ENCODE peak calls at places on chromosomes 1 and 21, in five cellular contexts. One of them, this sample, is unnamed.

GRCh38 chr1:156897078-156897825 is 3.7 kb downstream of the PEAR1 start:
- DNase-seq in K562: no peak
- DNase-seq in HepG2: no peak
- DNase-seq in H1: no peak
- DNase-seq in GM12878: no peak
- DNase-seq in this sample: no peak

GRCh38 chr1:183163311-183163710 is 22.8 kb upstream of the LAMC2 start:
- DNase-seq in K562: no peak
- DNase-seq in HepG2: no peak
- DNase-seq in H1: no peak
- DNase-seq in GM12878: no peak
- DNase-seq in this sample: no peak

GRCh38 chr1:81430236-81430635 is 370.5 kb upstream of the ADGRL2 start:
- DNase-seq in K562: no peak
- DNase-seq in HepG2: no peak
- DNase-seq in H1: no peak
- DNase-seq in GM12878: no peak
- DNase-seq in this sample: no peak

GRCh38 chr1:233614743-233615521 is 1.0 kb downstream of the KCNK1 start:
- DNase-seq in K562: no peak
- DNase-seq in HepG2: no peak
- DNase-seq in H1: no peak
- DNase-seq in GM12878: no peak
- DNase-seq in this sample: peak; percentile 37

GRCh38 chr1:246690100-246690499 is 34.1 kb upstream of the SCCPDH start:
- DNase-seq in K562: no peak
- DNase-seq in HepG2: no peak
- DNase-seq in H1: no peak
- DNase-seq in GM12878: no peak
- DNase-seq in this sample: no peak

GRCh38 chr1:208931936-208932335 is 651.6 kb upstream of the CAMK1G start:
- DNase-seq in K562: no peak
- DNase-seq in HepG2: no peak
- DNase-seq in H1: no peak
- DNase-seq in GM12878: no peak
- DNase-seq in this sample: no peak

GRCh38 chr21:33101300-33102005 is 31.5 kb downstream of the OLIG1 start:
- DNase-seq in K562: no peak
- DNase-seq in HepG2: no peak
- DNase-seq in H1: no peak
- DNase-seq in GM12878: no peak
- DNase-seq in this sample: peak; percentile 39

GRCh38 chr1:117150316-117150715 is 28.8 kb upstream of the TRIM45 start:
- DNase-seq in K562: no peak
- DNase-seq in HepG2: no peak
- DNase-seq in H1: no peak
- DNase-seq in GM12878: no peak
- DNase-seq in this sample: no peak

GRCh38 chr1:205538211-205538840 is 33.9 kb downstream of the CDK18 start:
- DNase-seq in K562: no peak
- DNase-seq in HepG2: no peak
- DNase-seq in H1: no peak
- DNase-seq in GM12878: no peak
- DNase-seq in this sample: peak; percentile 38

GRCh38 chr1:109630081-109630880 is 10.6 kb downstream of the AMPD2 start:
- DNase-seq in K562: peak; percentile 76
- DNase-seq in HepG2: no peak
- DNase-seq in H1: no peak
- DNase-seq in GM12878: no peak
- DNase-seq in this sample: peak; percentile 66

GRCh38 chr1:1006305-1007159 is 6.6 kb upstream of the HES4 start:
- DNase-seq in K562: peak; percentile 22
- DNase-seq in HepG2: peak; percentile 94
- DNase-seq in H1: no peak
- DNase-seq in GM12878: no peak
- DNase-seq in this sample: no peak

GRCh38 chr1:25805863-25806225 is 5.9 kb downstream of the SELENON start:
- DNase-seq in K562: no peak
- DNase-seq in HepG2: no peak
- DNase-seq in H1: no peak
- DNase-seq in GM12878: no peak
- DNase-seq in this sample: no peak

GRCh38 chr1:47703161-47703825 is 265.4 kb downstream of the FOXD2 start:
- DNase-seq in K562: no peak
- DNase-seq in HepG2: no peak
- DNase-seq in H1: no peak
- DNase-seq in GM12878: no peak
- DNase-seq in this sample: no peak

GRCh38 chr1:85343213-85343611 is 66.8 kb upstream of the BCL10 start:
- DNase-seq in K562: no peak
- DNase-seq in HepG2: no peak
- DNase-seq in H1: no peak
- DNase-seq in GM12878: no peak
- DNase-seq in this sample: no peak
- TF ChIP-seq CREB1 in K562: no peak
- TF ChIP-seq CREB1 in HepG2: no peak
- TF ChIP-seq CREB1 in H1: no peak
- TF ChIP-seq CREB1 in GM12878: no peak
- TF ChIP-seq CREB1 in this sample: no peak

DNA sequence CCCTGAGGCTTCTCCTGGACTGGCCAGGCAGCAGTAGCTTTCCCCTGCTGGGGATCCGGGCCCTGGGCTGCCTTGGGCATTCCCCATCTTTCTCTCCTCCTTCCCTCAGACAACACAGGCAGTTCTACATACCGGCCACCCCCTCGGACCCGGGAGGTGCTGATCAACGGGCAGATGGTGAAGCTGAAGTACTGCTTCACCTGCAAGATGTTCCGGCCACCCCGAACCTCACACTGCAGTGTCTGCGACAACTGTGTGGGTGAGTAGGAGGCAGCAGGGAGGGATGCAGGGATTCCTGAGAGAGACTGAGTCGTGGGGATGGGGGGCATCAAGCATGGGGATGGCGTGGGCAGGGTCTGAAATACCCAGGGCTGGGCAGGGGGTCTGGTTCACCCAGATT is 14.4 kb upstream of the SFN start:
- DNase-seq in K562: no peak
- DNase-seq in HepG2: no peak
- DNase-seq in H1: no peak
- DNase-seq in GM12878: no peak
- DNase-seq in this sample: no peak
- H3K4me2 ChIP-seq in K562: no peak overlapping the region
- H3K4me2 ChIP-seq in HepG2: no peak overlapping the region
- H3K4me2 ChIP-seq in H1: no peak overlapping the region
- H3K4me2 ChIP-seq in GM12878: no peak overlapping the region
- H3K4me2 ChIP-seq in this sample: no peak overlapping the region

DNA sequence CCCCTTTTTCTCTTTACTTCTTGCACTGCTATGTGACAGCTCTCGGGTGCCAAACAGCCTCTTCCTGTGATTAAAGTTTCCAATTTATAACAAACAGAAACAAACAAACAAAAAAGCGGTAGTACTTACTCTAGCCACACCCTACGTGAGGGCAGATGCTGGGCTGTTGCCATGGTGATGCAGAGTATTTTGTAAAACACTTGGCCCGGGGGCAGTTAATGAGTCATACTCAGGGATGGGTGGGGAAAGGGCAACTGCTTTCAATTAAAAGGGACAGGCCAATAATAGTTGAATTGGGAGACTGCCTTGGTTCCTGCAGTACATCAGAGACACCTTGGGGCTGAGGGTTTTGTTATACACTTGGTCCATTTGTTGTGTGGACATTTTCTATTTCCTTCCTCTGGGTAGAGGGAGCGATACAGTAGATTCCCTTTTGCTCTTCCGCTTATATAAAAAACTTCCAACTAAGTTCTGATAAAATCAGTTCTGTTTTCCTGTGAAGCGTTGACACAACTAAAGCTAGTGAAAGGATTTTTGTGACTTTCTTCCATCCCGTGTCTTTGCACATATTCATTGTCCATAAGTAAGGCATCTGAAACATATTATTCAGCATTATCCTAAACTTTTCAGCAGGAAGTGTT is 36.5 kb upstream of the THEM4 start:
- DNase-seq in K562: peak; percentile 78
- DNase-seq in HepG2: peak; percentile 20
- DNase-seq in H1: peak; percentile 57
- DNase-seq in GM12878: no peak
- DNase-seq in this sample: peak; percentile 93
- TF ChIP-seq CREB1 in K562: no peak
- TF ChIP-seq CREB1 in HepG2: no peak
- TF ChIP-seq CREB1 in H1: no peak
- TF ChIP-seq CREB1 in GM12878: no peak
- TF ChIP-seq CREB1 in this sample: no peak

GRCh38 chr1:50415235-50416149 is 7.8 kb downstream of the DMRTA2 start:
- DNase-seq in K562: peak; percentile 9
- DNase-seq in HepG2: no peak
- DNase-seq in H1: no peak
- DNase-seq in GM12878: no peak
- DNase-seq in this sample: peak; percentile 52

GRCh38 chr1:50414853-50415234 is 8.4 kb downstream of the DMRTA2 start:
- DNase-seq in K562: no peak
- DNase-seq in HepG2: no peak
- DNase-seq in H1: no peak
- DNase-seq in GM12878: no peak
- DNase-seq in this sample: no peak

GRCh38 chr1:50417487-50417886 is 5.8 kb downstream of the DMRTA2 start:
- DNase-seq in K562: peak; percentile 11
- DNase-seq in HepG2: no peak
- DNase-seq in H1: no peak
- DNase-seq in GM12878: no peak
- DNase-seq in this sample: peak; percentile 40

GRCh38 chr1:50416553-50417453 is 6.4 kb downstream of the DMRTA2 start:
- DNase-seq in K562: peak; percentile 17
- DNase-seq in HepG2: no peak
- DNase-seq in H1: no peak
- DNase-seq in GM12878: no peak
- DNase-seq in this sample: peak; percentile 95

DNA sequence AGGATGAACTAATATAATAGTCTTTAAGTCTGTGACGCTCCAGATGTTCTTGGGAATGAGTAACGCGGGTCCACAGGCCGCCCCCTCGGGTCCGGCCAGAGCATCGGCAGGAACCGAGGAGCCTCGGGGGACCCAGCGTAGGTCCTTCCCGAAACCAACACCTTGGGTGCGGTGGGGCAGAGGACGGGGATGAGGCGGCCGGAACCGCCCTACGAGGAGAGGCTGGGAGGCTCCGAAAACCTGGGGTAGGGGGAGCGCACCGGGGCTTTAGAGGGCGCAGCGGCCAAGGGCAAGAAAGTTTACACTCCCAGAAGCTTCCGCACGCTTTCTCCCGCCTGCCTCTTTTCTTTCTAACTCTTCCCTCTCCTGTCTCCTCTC is 7.1 kb downstream of the DMRTA2 start:
- DNase-seq in K562: peak; percentile 13
- DNase-seq in HepG2: no peak
- DNase-seq in H1: no peak
- DNase-seq in GM12878: no peak
- DNase-seq in this sample: peak; percentile 78
- H3K4me2 ChIP-seq in K562: no peak overlapping the region
- H3K4me2 ChIP-seq in HepG2: no peak overlapping the region
- H3K4me2 ChIP-seq in H1: peak overlapping the region; percentile 56
- H3K4me2 ChIP-seq in GM12878: no peak overlapping the region
- H3K4me2 ChIP-seq in this sample: peak overlapping the region; percentile 79

GRCh38 chr1:184497962-184498723 is 111.3 kb downstream of the C1orf21 start:
- DNase-seq in K562: no peak
- DNase-seq in HepG2: no peak
- DNase-seq in H1: peak; percentile 36
- DNase-seq in GM12878: no peak
- DNase-seq in this sample: peak; percentile 94

GRCh38 chr1:184499626-184500025 is 112.8 kb downstream of the C1orf21 start:
- DNase-seq in K562: no peak
- DNase-seq in HepG2: no peak
- DNase-seq in H1: no peak
- DNase-seq in GM12878: no peak
- DNase-seq in this sample: no peak

GRCh38 chr1:184492543-184492942 is 105.7 kb downstream of the C1orf21 start:
- DNase-seq in K562: no peak
- DNase-seq in HepG2: no peak
- DNase-seq in H1: no peak
- DNase-seq in GM12878: no peak
- DNase-seq in this sample: no peak

GRCh38 chr1:184493987-184494388 is 107.2 kb downstream of the C1orf21 start:
- DNase-seq in K562: no peak
- DNase-seq in HepG2: no peak
- DNase-seq in H1: no peak
- DNase-seq in GM12878: no peak
- DNase-seq in this sample: no peak

GRCh38 chr1:184494929-184495328 is 108.1 kb downstream of the C1orf21 start:
- DNase-seq in K562: no peak
- DNase-seq in HepG2: no peak
- DNase-seq in H1: no peak
- DNase-seq in GM12878: peak; percentile 60
- DNase-seq in this sample: no peak
- TF ChIP-seq CREB1 in K562: no peak
- TF ChIP-seq CREB1 in HepG2: no peak
- TF ChIP-seq CREB1 in H1: no peak
- TF ChIP-seq CREB1 in GM12878: peak; percentile 38
- TF ChIP-seq CREB1 in this sample: no peak

DNA sequence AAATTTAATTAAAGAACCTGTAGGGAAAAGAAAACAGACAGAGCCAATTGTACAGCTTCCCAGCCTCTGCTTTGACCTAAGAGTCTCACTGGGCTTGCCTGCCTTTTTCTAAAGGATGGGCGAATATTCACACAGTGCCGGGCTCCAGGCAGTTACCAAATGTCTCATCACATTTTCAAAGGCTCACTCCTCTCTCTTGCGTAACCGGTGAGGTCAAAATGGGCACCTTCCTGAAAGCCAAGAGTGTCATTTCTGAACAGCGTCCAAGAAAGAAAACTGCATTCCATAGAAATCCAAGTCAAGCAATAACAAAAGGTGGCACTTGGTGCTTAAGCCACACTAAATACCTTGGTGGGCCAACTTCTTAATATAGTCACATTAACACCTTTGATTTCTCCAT is 714 bp upstream of the PALMD start:
- DNase-seq in K562: no peak
- DNase-seq in HepG2: peak; percentile 76
- DNase-seq in H1: no peak
- DNase-seq in GM12878: no peak
- DNase-seq in this sample: no peak
- H3K4me2 ChIP-seq in K562: peak overlapping the region; percentile 23
- H3K4me2 ChIP-seq in HepG2: peak overlapping the region; percentile 85
- H3K4me2 ChIP-seq in H1: no peak overlapping the region
- H3K4me2 ChIP-seq in GM12878: no peak overlapping the region
- H3K4me2 ChIP-seq in this sample: no peak overlapping the region

DNA sequence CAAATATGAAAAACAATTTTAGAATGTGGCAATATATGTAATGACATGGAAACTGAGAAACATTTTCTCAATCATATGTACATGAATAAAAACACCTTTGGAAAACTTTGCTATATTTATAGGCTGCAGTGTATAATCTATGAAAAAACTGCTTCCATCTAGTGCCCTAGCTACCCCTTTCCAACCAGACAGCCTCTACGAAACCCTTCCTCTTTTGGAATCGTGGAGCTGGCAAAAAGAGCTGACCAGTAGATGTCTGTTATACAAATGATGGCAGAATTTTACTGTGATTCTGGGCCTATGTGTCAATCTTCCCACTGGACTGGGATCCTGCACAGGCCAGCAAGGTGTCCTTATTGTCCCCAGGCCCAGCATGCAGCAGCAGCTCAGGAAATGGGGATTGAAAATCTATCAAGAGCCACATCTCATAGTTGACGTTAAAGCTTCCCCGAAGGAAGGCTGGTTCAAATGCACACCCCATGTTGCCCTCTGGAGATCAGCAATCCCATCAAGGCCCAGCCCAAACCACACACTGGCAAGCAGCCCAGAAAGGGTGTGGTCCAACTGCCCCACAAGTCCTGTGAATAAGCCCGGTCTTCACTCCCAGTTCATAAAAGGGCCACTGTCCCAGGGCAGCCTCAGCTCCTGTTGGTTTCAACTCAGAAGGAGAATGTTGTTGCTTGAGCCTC is 8.9 kb upstream of the FAM20B start:
- DNase-seq in K562: peak; percentile 87
- DNase-seq in HepG2: peak; percentile 89
- DNase-seq in H1: no peak
- DNase-seq in GM12878: no peak
- DNase-seq in this sample: no peak
- TF ChIP-seq CREB1 in K562: no peak
- TF ChIP-seq CREB1 in HepG2: no peak
- TF ChIP-seq CREB1 in H1: no peak
- TF ChIP-seq CREB1 in GM12878: no peak
- TF ChIP-seq CREB1 in this sample: no peak